ENCODE peak calls at places on chromosomes 6 and 20, in nine cellular contexts. T is adipocyte; U is activated CD4-positive, alpha-beta T cell treated with anti-CD3 and anti-CD28 coated beads for 1 hour; I is CD4-positive, CD25-positive, alpha-beta regulatory T cell; P is germinal center; V is ACHN; G is WERI-Rb-1; L is astrocyte of the cerebellum; B is NCI-H1436. R is an unnamed sample.

GRCh38 chr6:134464690-134465411 is 146.9 kb upstream of the SGK1 start:
- DNase-seq in I (no peak), P (no peak), V (no peak), B (no peak), U (no peak), L (peak), G (peak), T (no peak), R (no peak)

GRCh38 chr6:105601541-105602174 is 198.8 kb upstream of the PREP start:
- DNase-seq in U (no peak), P (no peak), B (no peak), G (no peak), T (peak), I (no peak), V (peak), L (peak), R (peak)

GRCh38 chr20:991850-992249 is 10.3 kb downstream of the RSPO4 start:
- DNase-seq in P (no peak), G (no peak), T (no peak), V (no peak), B (no peak), U (no peak), L (no peak), I (no peak), R (no peak)

GRCh38 chr6:610882-611281 is 46.0 kb downstream of the HUS1B start:
- DNase-seq in L (no peak), T (peak), I (no peak), B (no peak), P (no peak), V (no peak), G (no peak), U (no peak), R (no peak)

GRCh38 chr6:119346450-119346849 is 3.1 kb downstream of the MAN1A1 start:
- DNase-seq in U (no peak), P (no peak), I (no peak), L (no peak), T (no peak), V (no peak), G (no peak), B (no peak), R (no peak)

GRCh38 chr20:36225666-36226065 is 10.6 kb upstream of the AAR2 start:
- DNase-seq in T (no peak), P (no peak), L (no peak), G (no peak), I (no peak), U (no peak), V (no peak), B (no peak), R (no peak)

GRCh38 chr6:170529839-170530520 is 23.1 kb downstream of the PSMB1 start:
- DNase-seq in V (peak), P (peak), L (peak), I (peak), T (peak), B (peak), G (peak), U (peak), R (peak)

GRCh38 chr6:127102299-127102698 is 16.2 kb upstream of the RSPO3 start:
- DNase-seq in V (peak), B (no peak), G (no peak), L (no peak), P (no peak), I (no peak), T (peak), U (no peak), R (no peak)

GRCh38 chr20:6506906-6507305 is 260.6 kb upstream of the BMP2 start:
- DNase-seq in T (no peak), G (no peak), I (no peak), U (no peak), V (no peak), B (no peak), P (no peak), L (no peak), R (no peak)

GRCh38 chr20:61210862-61211261 is 41.2 kb upstream of the CDH4 start:
- DNase-seq in B (no peak), G (no peak), P (no peak), L (no peak), U (no peak), V (no peak), T (no peak), I (no peak), R (no peak)

GRCh38 chr6:164037165-164037564 is 622.6 kb downstream of the QKI start:
- DNase-seq in I (no peak), T (no peak), G (no peak), B (no peak), P (no peak), V (no peak), U (no peak), L (no peak), R (no peak)

GRCh38 chr6:131116755-131117360 is 18.4 kb upstream of the AKAP7 start:
- DNase-seq in V (peak), P (no peak), I (peak), T (peak), B (no peak), L (peak), G (no peak), U (no peak), R (no peak)

GRCh38 chr6:3526962-3527796 is 70.3 kb upstream of the SLC22A23 start:
- DNase-seq in V (no peak), U (no peak), T (no peak), G (no peak), L (no peak), P (no peak), I (no peak), B (no peak), R (no peak)

GRCh38 chr6:170007468-170008240 is 256.2 kb downstream of the ERMARD start:
- DNase-seq in I (no peak), U (no peak), T (no peak), L (no peak), G (peak), V (no peak), P (no peak), B (peak), R (no peak)

GRCh38 chr20:50292324-50293243 is 102.0 kb downstream of the CEBPB start:
- DNase-seq in U (no peak), G (no peak), I (no peak), L (peak), B (no peak), T (peak), V (peak), P (no peak), R (peak)

GRCh38 chr6:83708970-83709747 is at the start of gene SNAP91:
- DNase-seq in T (no peak), U (no peak), I (no peak), L (no peak), B (peak), G (peak), P (peak), V (no peak), R (peak)

GRCh38 chr6:131015192-131015591 is 47.9 kb downstream of the EPB41L2 start:
- DNase-seq in V (no peak), P (no peak), U (no peak), I (no peak), T (no peak), L (no peak), B (no peak), G (no peak), R (no peak)

GRCh38 chr20:12210591-12210990 is 292.9 kb downstream of the BTBD3 start:
- DNase-seq in P (no peak), I (no peak), B (no peak), V (no peak), G (no peak), T (no peak), L (no peak), U (no peak), R (no peak)

GRCh38 chr6:136344420-136344819 is 54.8 kb upstream of the BCLAF1 start:
- DNase-seq in V (no peak), L (peak), B (no peak), P (no peak), I (no peak), U (no peak), T (peak), G (no peak), R (no peak)

GRCh38 chr6:149224399-149224798 is 93.1 kb upstream of the TAB2 start:
- DNase-seq in I (no peak), P (no peak), U (no peak), L (no peak), V (no peak), T (no peak), B (no peak), G (no peak), R (no peak)

GRCh38 chr6:161313940-161314509 is 40.2 kb upstream of the AGPAT4 start:
- DNase-seq in U (no peak), T (no peak), B (no peak), I (no peak), V (no peak), P (no peak), G (no peak), L (no peak), R (no peak)

GRCh38 chr20:32479697-32480140 is 105.4 kb downstream of the NOL4L start:
- DNase-seq in T (no peak), P (no peak), V (no peak), I (no peak), L (no peak), B (no peak), G (no peak), U (no peak), R (peak)

GRCh38 chr6:38239719-38240451 is 399.8 kb downstream of the BTBD9 start:
- DNase-seq in P (no peak), V (no peak), B (no peak), U (no peak), G (no peak), I (no peak), L (no peak), T (peak), R (no peak)